ENCODE peak calls at places on chromosomes 13 and 19, in ten cellular contexts. J, A, E, T, L, X, H, M, U and N are unnamed samples. For H3K4me1 and H3K9me3, the result is how much of the 10 kb centered on the place peaks cover.

GRCh38 chr13:37187110-37187509 is 81.6 kb upstream of the CSNK1A1L start:
- DNase-seq in J (no peak), A (no peak), E (no peak), T (no peak), L (no peak), X (no peak), H (no peak), M (no peak), U (peak), N (no peak)

GRCh38 chr19:35710784-35711723 is 6.7 kb downstream of the ZBTB32 start:
- DNase-seq in J (peak), A (no peak), E (no peak), T (no peak), L (no peak), X (no peak), H (no peak), M (no peak), U (no peak), N (no peak)

GRCh38 chr19:35468637-35469036 is 20.6 kb downstream of the FFAR2 start:
- DNase-seq in J (peak), A (peak), E (peak), T (no peak), L (peak), X (peak), H (no peak), M (no peak), U (peak), N (peak)

GRCh38 chr19:1105217-1105872 is 1.6 kb downstream of the GPX4 start:
- DNase-seq in J (no peak), A (no peak), E (no peak), T (peak), L (no peak), X (no peak), H (no peak), M (no peak), U (peak), N (no peak)

GRCh38 chr19:52748336-52748950 is 13.6 kb upstream of the ZNF611 start:
- DNase-seq in J (no peak), A (peak), E (peak), T (no peak), L (no peak), X (peak), H (no peak), M (no peak), U (peak), N (no peak)

GRCh38 chr13:105936816-105937215 is 598.6 kb downstream of the EFNB2 start:
- DNase-seq in J (no peak), A (no peak), E (no peak), T (no peak), L (no peak), X (no peak), H (no peak), M (no peak), U (no peak), N (no peak)

GRCh38 chr19:1512671-1513491 is at the start of gene ADAMTSL5:
- DNase-seq in J (peak), A (peak), E (peak), T (peak), L (peak), X (peak), H (no peak), M (no peak), U (no peak), N (peak)

GRCh38 chr19:45492627-45493470 is 4.0 kb downstream of the RTN2 start:
- DNase-seq in J (no peak), A (peak), E (peak), T (peak), L (peak), X (no peak), H (no peak), M (no peak), U (peak), N (no peak)

GRCh38 chr19:5050016-5050656 is 81.2 kb downstream of the KDM4B start:
- DNase-seq in J (no peak), A (no peak), E (no peak), T (peak), L (no peak), X (no peak), H (no peak), M (no peak), U (peak), N (no peak)

GRCh38 chr13:110262494-110262893 is 44.5 kb downstream of the COL4A1 start:
- DNase-seq in J (no peak), A (no peak), E (no peak), T (no peak), L (no peak), X (peak), H (no peak), M (no peak), U (no peak), N (no peak)

DNA sequence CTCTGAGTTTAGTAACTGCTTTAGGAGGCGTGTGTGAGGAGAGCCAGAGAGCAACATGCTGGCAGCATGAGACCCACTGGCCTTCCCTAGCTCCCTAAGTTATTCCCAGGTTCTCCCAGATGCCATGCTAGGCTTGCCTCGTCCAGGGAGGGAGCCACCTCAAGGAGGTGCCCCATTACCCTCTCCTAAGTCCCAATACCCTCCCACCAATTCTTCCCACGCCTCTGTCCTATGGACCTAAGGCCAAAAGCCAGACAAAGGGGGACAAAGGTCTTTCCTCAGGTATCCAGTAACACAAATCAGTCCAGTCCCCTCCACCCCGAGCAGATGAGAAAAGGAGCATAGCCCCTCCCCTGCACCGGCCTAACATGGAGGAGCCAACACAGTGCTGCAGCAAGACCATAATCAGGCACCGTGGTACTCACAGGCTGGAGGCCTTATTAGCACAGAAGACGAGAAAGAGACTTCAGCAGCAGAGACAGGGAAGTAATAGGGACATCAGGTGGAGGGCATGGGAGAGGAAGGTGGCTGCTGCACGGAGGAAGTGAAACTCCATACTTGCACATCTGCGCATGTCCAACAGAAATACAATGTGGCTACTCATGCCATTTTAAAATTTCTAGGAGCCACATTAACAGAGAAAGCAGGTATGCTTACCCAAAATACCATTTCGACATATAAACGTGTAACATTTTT is 46.3 kb downstream of the BRD4 start:
- DNase-seq in J (peak), A (no peak), E (no peak), T (no peak), L (no peak), X (peak), H (peak), M (no peak), U (no peak), N (no peak)
- H3K4me1 ChIP-seq in J (half or more), A (half or more), E (half or more), T (half or more), L (half or more), X (under half), H (under half), M (under half), U (half or more), N (half or more)

GRCh38 chr13:53191091-53191490 is 162.5 kb downstream of the OLFM4 start:
- DNase-seq in J (no peak), A (no peak), E (no peak), T (no peak), L (no peak), X (no peak), H (no peak), M (peak), U (peak), N (no peak)
- H3K27ac ChIP-seq in J (no peak), A (no peak), E (no peak), T (no peak), L (no peak), X (no peak), H (no peak), M (peak), U (no peak), N (no peak)

DNA sequence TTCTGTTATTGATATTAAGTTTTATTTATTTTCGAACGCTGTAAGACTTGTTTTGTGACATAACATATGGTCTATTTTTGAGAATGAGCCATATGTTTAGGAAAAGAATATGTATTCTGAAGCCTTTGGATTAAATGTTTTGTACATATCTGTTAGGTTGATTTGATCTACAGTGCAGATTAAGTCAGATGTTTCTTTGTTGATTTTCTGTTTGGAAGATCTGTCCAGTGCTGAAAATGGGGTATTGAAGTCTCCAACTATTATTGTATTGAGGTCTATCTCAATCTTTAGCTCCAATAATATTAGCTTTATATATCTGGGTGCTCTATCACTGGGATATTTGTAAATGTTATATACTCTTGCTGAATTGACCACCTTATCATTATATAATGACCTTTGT is 97.9 kb downstream of the MTUS2 start:
- DNase-seq in J (no peak), A (no peak), E (no peak), T (no peak), L (no peak), X (no peak), H (no peak), M (no peak), U (no peak), N (no peak)
- H3K9me3 ChIP-seq in J (under half), A (under half), E (under half), T (under half), L (under half), X (under half), H (under half), M (under half), U (under half), N (under half)

GRCh38 chr13:48188129-48188528 is 44.9 kb upstream of the ITM2B start:
- DNase-seq in J (no peak), A (no peak), E (no peak), T (no peak), L (no peak), X (no peak), H (no peak), M (no peak), U (no peak), N (no peak)
- H3K4me1 ChIP-seq in J (under half), A (under half), E (under half), T (under half), L (under half), X (under half), H (under half), M (under half), U (under half), N (half or more)